ENCODE peak calls at places on chromosome 3, in four cellular contexts. M, J, C and N are unnamed samples.

GRCh38 chr3:13834258-13835035 is 45.4 kb downstream of the WNT7A start:
- DNase-seq in J (no peak), M (no peak), C (no peak), N (no peak)

GRCh38 chr3:13852638-13853009 is 27.2 kb downstream of the WNT7A start:
- DNase-seq in C (no peak), M (no peak), J (no peak), N (no peak)

GRCh38 chr3:126107960-126108688 is 24.2 kb upstream of the SLC41A3 start:
- DNase-seq in C (no peak), J (peak; percentile 2), M (no peak), N (no peak)

GRCh38 chr3:53166781-53167291 is 5.8 kb downstream of the PRKCD start:
- DNase-seq in J (no peak), C (peak; percentile 62), M (peak; percentile 56), N (peak; percentile 25)

GRCh38 chr3:156547637-156548036 is 7.3 kb downstream of the SSR3 start:
- DNase-seq in M (no peak), C (no peak), J (no peak), N (peak; percentile 36)

GRCh38 chr3:27293954-27294353 is 75.2 kb downstream of the NEK10 start:
- DNase-seq in J (no peak), M (no peak), C (peak; percentile 50), N (no peak)

GRCh38 chr3:35932995-35933394 is 293.7 kb downstream of the ARPP21 start:
- DNase-seq in J (no peak), C (peak; percentile 89), M (peak; percentile 7), N (peak; percentile 97)

GRCh38 chr3:155553800-155554199 is 191.1 kb downstream of the PLCH1 start:
- DNase-seq in J (no peak), C (no peak), M (no peak), N (no peak)

GRCh38 chr3:61808999-61809398 is 247.6 kb downstream of the PTPRG start:
- DNase-seq in J (no peak), M (no peak), C (no peak), N (no peak)

GRCh38 chr3:196440041-196440537 is 7.9 kb upstream of the UBXN7 start:
- DNase-seq in J (no peak), M (no peak), C (peak; percentile 48), N (peak; percentile 39)

GRCh38 chr3:151305778-151306157 is 10.9 kb downstream of the GPR87 start:
- DNase-seq in C (no peak), J (no peak), M (no peak), N (no peak)

GRCh38 chr3:59555593-59556315 is 505.9 kb upstream of the CFAP20DC start:
- DNase-seq in J (no peak), M (no peak), C (peak; percentile 28), N (no peak)

GRCh38 chr3:134149286-134149685 is 101.4 kb downstream of the RYK start:
- DNase-seq in M (no peak), J (no peak), C (no peak), N (no peak)

GRCh38 chr3:153066983-153067382 is 95.0 kb upstream of the RAP2B start:
- DNase-seq in J (no peak), C (no peak), M (no peak), N (no peak)

DNA sequence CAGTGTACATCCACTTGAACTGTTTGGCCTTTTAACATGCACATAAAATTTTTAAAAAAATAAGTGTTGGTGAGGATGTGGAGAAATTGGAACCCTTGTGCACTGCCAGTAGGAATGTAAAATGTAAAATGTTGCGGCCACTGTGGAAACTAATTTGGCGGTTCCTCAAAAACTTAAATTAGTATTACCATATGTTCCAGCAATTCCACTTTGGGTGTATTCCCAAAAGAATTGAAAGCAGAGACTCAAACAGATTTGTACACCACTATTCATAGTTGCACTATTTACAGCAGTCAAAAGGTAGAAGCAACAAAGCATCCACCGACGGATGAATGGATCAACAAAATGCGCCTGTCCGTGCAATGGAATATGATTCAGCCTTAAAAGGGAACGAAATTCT is 55.2 kb upstream of the SEC61A1 start:
- DNase-seq in J (no peak), M (no peak), C (no peak), N (no peak)
- TF ChIP-seq CTCF in J (no peak), M (no peak), C (no peak), N (no peak)

GRCh38 chr3:77051927-77052542 is 12.1 kb downstream of the ROBO2 start:
- DNase-seq in C (no peak), J (no peak), M (no peak), N (no peak)
- H3K27ac ChIP-seq in C (no peak overlapping the region), J (no peak overlapping the region), M (no peak overlapping the region), N (no peak overlapping the region)

DNA sequence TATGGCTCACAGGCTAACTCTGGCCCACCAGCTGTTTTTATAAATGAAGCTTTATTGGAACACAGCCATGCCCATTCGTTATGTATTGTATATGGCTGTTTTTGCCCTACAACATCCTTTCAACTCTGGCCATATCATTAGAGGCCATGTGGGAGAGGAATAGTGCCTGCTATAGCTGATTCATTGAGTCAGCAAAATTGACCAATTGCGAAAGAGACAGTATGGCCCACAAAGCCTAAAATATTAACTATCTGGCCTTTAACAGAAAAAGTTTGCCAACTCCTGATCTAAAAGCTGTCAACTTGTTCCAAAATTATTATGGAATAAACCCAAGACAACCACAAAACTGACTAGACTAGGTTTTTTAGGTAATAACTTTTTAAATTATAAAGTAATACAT is 1.4 kb downstream of the NR1I2 start:
- DNase-seq in C (no peak), J (no peak), M (no peak), N (no peak)
- H3K4me3 ChIP-seq in C (no peak overlapping the region), J (no peak overlapping the region), M (no peak overlapping the region), N (no peak overlapping the region)

DNA sequence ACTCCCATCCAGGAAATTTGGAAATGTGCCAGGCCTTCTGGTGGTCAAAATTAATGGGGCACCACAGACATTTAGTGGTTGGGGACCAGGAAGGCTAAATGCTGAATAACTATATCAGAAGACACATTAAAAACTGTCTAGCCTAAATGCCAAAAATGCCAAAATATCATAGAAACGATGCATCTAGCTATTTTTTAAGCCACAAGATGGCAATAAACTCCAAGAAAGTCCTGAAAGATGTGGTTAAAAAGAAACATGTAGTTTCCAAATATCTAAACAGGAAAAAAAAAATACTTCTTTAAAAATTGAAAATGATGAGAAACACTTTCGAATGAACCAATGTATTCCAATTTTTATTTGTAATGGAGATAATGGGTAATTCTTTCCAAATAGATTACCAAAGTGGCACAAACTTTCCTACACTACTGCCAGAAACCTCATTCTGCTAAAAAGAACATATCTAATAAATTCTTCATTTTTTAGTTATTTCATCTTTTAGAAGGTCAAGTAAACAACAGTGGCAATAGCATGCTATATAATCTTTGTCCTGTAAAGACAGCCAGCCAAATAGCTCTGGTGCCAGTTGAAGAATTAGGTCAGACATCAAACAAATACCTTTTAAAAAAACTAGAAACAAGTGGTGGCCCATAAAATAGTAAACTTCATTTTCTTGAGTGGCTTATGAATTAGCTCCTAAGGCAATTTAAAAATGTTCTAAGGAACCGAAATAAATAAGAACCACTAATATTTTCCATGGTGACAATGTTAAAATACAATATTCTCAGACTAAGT is 19.7 kb downstream of the CCDC14 start:
- DNase-seq in C (peak; percentile 41), M (no peak), J (no peak), N (no peak)
- TF ChIP-seq CTCF in C (peak; percentile 32), M (no peak), J (peak; percentile 35), N (peak; percentile 13)